ENCODE peak calls at places on chromosome 5, in eight cellular contexts. L, P, Q, O, Y, G, J and N are unnamed samples. For H3K4me1, the result is how much of the 10 kb centered on the place peaks cover.

GRCh38 chr5:133906303-133906702 is 62.1 kb downstream of the C5orf15 start:
- DNase-seq in J (peak), G (no peak), Q (no peak), P (no peak), Y (no peak), O (peak), L (no peak), N (no peak)

GRCh38 chr5:111741270-111741669 is 15.7 kb downstream of the NREP start:
- DNase-seq in G (no peak), Y (no peak), J (peak), Q (no peak), P (no peak), O (no peak), L (no peak), N (no peak)

GRCh38 chr5:157449011-157449723 is 10.8 kb upstream of the NIPAL4 start:
- DNase-seq in G (peak), P (no peak), L (no peak), J (no peak), O (peak), Y (no peak), Q (peak), N (peak)

GRCh38 chr5:86554638-86555037 is 63.1 kb upstream of the COX7C start:
- DNase-seq in O (no peak), Y (no peak), G (no peak), Q (no peak), J (no peak), P (no peak), L (no peak), N (no peak)

GRCh38 chr5:424259-425110 is 18.5 kb upstream of the EXOC3 start:
- DNase-seq in Q (no peak), P (no peak), L (no peak), G (no peak), O (no peak), J (peak), Y (no peak), N (peak)

GRCh38 chr5:154627711-154628678 is 127.2 kb upstream of the LARP1 start:
- DNase-seq in Q (no peak), O (no peak), G (no peak), Y (no peak), L (no peak), P (no peak), J (no peak), N (no peak)

GRCh38 chr5:41219655-41220269 is 6.4 kb upstream of the C6 start:
- DNase-seq in O (no peak), Y (no peak), L (no peak), G (no peak), P (no peak), Q (no peak), J (no peak), N (no peak)

GRCh38 chr5:147689436-147689835 is 93.1 kb downstream of the JAKMIP2 start:
- DNase-seq in P (no peak), O (no peak), Q (no peak), J (no peak), L (no peak), Y (no peak), G (no peak), N (no peak)

GRCh38 chr5:174919351-174919750 is 195.0 kb downstream of the MSX2 start:
- DNase-seq in G (no peak), L (no peak), O (no peak), Q (no peak), P (no peak), J (no peak), Y (no peak), N (no peak)

GRCh38 chr5:135116146-135116545 is 82.1 kb upstream of the PITX1 start:
- DNase-seq in G (no peak), J (no peak), L (no peak), P (no peak), Q (no peak), Y (no peak), O (no peak), N (no peak)

GRCh38 chr5:102722930-102723329 is 32.2 kb upstream of the PAM start:
- DNase-seq in G (no peak), Q (no peak), P (no peak), O (no peak), Y (no peak), L (no peak), J (no peak), N (no peak)

GRCh38 chr5:103041071-103041676 is 78.8 kb downstream of the GIN1 start:
- DNase-seq in Y (no peak), L (no peak), J (peak), O (no peak), Q (no peak), P (no peak), G (no peak), N (no peak)

GRCh38 chr5:107635276-107635675 is 35.5 kb downstream of the EFNA5 start:
- DNase-seq in Y (no peak), O (no peak), J (no peak), G (no peak), Q (no peak), P (no peak), L (no peak), N (no peak)

GRCh38 chr5:81817980-81818379 is 67.1 kb upstream of the SSBP2 start:
- DNase-seq in P (no peak), Q (no peak), Y (no peak), O (no peak), G (no peak), L (no peak), J (no peak), N (no peak)

GRCh38 chr5:156312897-156313680 is 13.9 kb upstream of the SGCD start:
- DNase-seq in Y (no peak), Q (no peak), P (no peak), O (no peak), G (no peak), J (no peak), L (no peak), N (no peak)

GRCh38 chr5:139543423-139543991 is 17.6 kb upstream of the UBE2D2 start:
- DNase-seq in Q (no peak), G (peak), L (no peak), O (peak), Y (peak), J (peak), P (peak), N (peak)

GRCh38 chr5:54707841-54708240 is 190.3 kb downstream of the SNX18 start:
- DNase-seq in J (no peak), L (no peak), P (no peak), G (no peak), Y (no peak), O (no peak), Q (no peak), N (no peak)

GRCh38 chr5:112420111-112420864 is 1.2 kb upstream of the EPB41L4A start:
- DNase-seq in P (peak), G (peak), J (peak), O (peak), Y (peak), Q (peak), L (no peak), N (peak)

GRCh38 chr5:30592833-30593232 is 600.7 kb upstream of the CDH6 start:
- DNase-seq in G (no peak), O (no peak), Y (no peak), P (no peak), L (no peak), Q (no peak), J (no peak), N (no peak)

GRCh38 chr5:35781181-35781580 is 75.5 kb upstream of the IL7R start:
- DNase-seq in G (no peak), Y (no peak), Q (no peak), J (no peak), O (no peak), L (no peak), P (no peak), N (no peak)

GRCh38 chr5:33892419-33893151 is 795 bp upstream of the ADAMTS12 start:
- DNase-seq in G (peak), Y (no peak), J (no peak), Q (peak), P (peak), L (no peak), O (peak), N (peak)

GRCh38 chr5:96149546-96149945 is 187.9 kb upstream of the ELL2 start:
- DNase-seq in P (no peak), O (no peak), J (no peak), Q (no peak), G (no peak), Y (no peak), L (peak), N (no peak)

GRCh38 chr5:36045895-36046294 is 20.8 kb downstream of the UGT3A2 start:
- DNase-seq in Q (no peak), G (no peak), Y (no peak), L (no peak), J (no peak), O (no peak), P (no peak), N (no peak)

GRCh38 chr5:172776235-172776594 is 5.2 kb upstream of the DUSP1 start:
- DNase-seq in J (no peak), O (no peak), G (no peak), P (no peak), Q (no peak), Y (no peak), L (no peak), N (no peak)
- H3K4me1 ChIP-seq in J (under half), O (under half), G (half or more), P (half or more), Q (under half), Y (under half), L (under half), N (under half)

GRCh38 chr5:144391044-144391443 is 220.4 kb downstream of the KCTD16 start:
- DNase-seq in L (no peak), Y (no peak), O (no peak), Q (no peak), G (no peak), P (no peak), J (no peak), N (no peak)

GRCh38 chr5:144385597-144385996 is 214.9 kb downstream of the KCTD16 start:
- DNase-seq in Q (no peak), J (no peak), P (no peak), Y (no peak), L (no peak), O (no peak), G (no peak), N (no peak)

GRCh38 chr5:144386315-144386714 is 215.6 kb downstream of the KCTD16 start:
- DNase-seq in O (no peak), J (no peak), Q (no peak), L (no peak), Y (no peak), G (no peak), P (no peak), N (no peak)

GRCh38 chr5:144394036-144394435 is 223.4 kb downstream of the KCTD16 start:
- DNase-seq in P (no peak), L (no peak), G (no peak), Q (no peak), Y (no peak), J (no peak), O (no peak), N (no peak)

GRCh38 chr5:144390133-144390532 is 219.5 kb downstream of the KCTD16 start:
- DNase-seq in O (peak), L (no peak), Q (no peak), J (no peak), P (peak), Y (no peak), G (no peak), N (no peak)
- TF ChIP-seq CTCF in O (peak), L (no peak), Q (no peak), J (peak), P (no peak), Y (peak), G (no peak), N (no peak)

GRCh38 chr5:149147673-149148072 is 6.4 kb downstream of the ABLIM3 start:
- DNase-seq in P (no peak), J (no peak), Y (no peak), Q (no peak), G (no peak), L (no peak), O (no peak), N (no peak)
- H3K4me1 ChIP-seq in P (under half), J (under half), Y (under half), Q (under half), G (half or more), L (under half), O (under half), N (under half)

GRCh38 chr5:141369994-141370848 is at the start of gene PCDHGB3:
- DNase-seq in G (no peak), Q (no peak), P (no peak), J (peak), L (no peak), Y (no peak), O (peak), N (peak)

GRCh38 chr5:141374627-141375026 is 936 bp downstream of the PCDHGA6 start:
- DNase-seq in Q (no peak), L (no peak), G (no peak), Y (no peak), P (no peak), O (no peak), J (no peak), N (peak)

GRCh38 chr5:141371572-141372475 is 1.8 kb downstream of the PCDHGB3 start:
- DNase-seq in L (no peak), P (no peak), Q (no peak), O (no peak), Y (no peak), G (no peak), J (no peak), N (no peak)

DNA sequence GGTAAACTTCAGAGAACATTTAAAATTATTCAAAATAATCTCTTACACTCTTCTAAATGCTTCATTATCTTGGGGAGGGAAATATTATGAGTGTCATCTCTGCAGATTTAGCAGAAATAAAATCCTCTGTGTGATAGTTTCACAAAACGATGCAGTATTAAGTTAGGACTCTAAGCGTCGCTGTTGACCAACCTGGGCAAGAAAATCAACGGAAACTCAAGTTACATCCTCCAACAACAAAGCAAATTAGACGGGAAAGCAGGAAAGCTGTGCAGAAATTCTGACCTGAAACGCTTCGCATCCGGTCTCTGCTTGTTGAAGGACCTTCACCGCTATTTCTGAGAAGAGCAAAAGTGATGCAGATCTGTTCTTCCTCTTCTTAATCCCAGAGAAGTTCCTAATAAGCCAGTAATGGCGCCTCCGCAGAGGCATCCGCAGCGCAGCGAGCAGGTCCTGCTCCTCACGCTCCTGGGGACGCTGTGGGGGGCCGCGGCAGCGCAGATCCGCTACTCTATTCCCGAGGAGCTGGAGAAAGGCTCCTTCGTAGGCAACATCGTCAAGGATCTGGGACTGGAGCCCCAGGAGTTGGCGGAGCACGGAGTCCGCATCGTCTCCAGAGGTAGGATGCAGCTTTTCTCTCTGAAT is at the start of gene PCDHGA6:
- DNase-seq in Y (no peak), Q (no peak), G (no peak), L (no peak), J (peak), P (no peak), O (no peak), N (no peak)
- TF ChIP-seq CTCF in Y (peak), Q (no peak), G (no peak), L (no peak), J (peak), P (no peak), O (peak), N (peak)

GRCh38 chr5:52841114-52841513 is 53.4 kb downstream of the ITGA1 start:
- DNase-seq in L (no peak), Q (no peak), G (no peak), O (no peak), J (no peak), Y (no peak), P (no peak), N (no peak)
- H3K4me1 ChIP-seq in L (under half), Q (under half), G (half or more), O (under half), J (under half), Y (under half), P (under half), N (under half)

DNA sequence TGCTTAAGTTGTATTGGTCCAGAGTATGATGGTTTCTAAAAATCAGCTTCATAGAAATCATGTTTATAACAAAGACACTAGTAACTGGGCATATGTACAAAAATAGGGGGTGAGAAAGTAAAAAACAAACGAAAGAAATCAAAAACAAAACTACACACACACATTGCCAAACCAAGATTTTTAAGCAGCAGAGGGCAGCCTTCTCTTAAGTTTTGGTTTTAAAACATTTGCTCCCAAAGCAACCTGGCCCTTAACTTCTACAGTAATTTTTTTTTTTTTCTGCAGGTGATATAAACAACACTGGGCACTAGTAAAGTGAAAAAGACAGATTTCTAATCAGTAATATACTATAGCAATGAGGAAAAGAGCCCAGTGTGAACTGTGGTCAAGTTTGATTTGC is 13.5 kb upstream of the GAPT start:
- DNase-seq in Q (no peak), O (no peak), Y (no peak), P (no peak), J (peak), G (no peak), L (no peak), N (no peak)
- TF ChIP-seq CTCF in Q (no peak), O (peak), Y (peak), P (no peak), J (peak), G (no peak), L (no peak), N (peak)